ENCODE peak calls at places on chromosomes 7 and 10, in seven cellular contexts. One of them, this sample, is unnamed. For H3K9me3, the result is how much of the 10 kb centered on the place peaks cover.

GRCh38 chr10:77531441-77532001 is 106.1 kb downstream of the KCNMA1 start:
- DNase-seq in colonic mucosa: no peak
- DNase-seq in astrocyte: peak
- DNase-seq in left ventricle myocardium inferior: no peak
- DNase-seq in naive thymus-derived CD4-positive, alpha-beta T cell: no peak
- DNase-seq in Panc1: peak
- DNase-seq in upper lobe of right lung: no peak
- DNase-seq in this sample: no peak

GRCh38 chr10:79562135-79562756 is 2.0 kb upstream of the SFTPA2 start:
- DNase-seq in left ventricle myocardium inferior: peak
- DNase-seq in Panc1: peak
- DNase-seq in astrocyte: peak
- DNase-seq in colonic mucosa: peak
- DNase-seq in upper lobe of right lung: peak
- DNase-seq in naive thymus-derived CD4-positive, alpha-beta T cell: peak
- DNase-seq in this sample: peak

GRCh38 chr10:60894816-60895215 is 49.2 kb downstream of the RHOBTB1 start:
- DNase-seq in astrocyte: no peak
- DNase-seq in left ventricle myocardium inferior: no peak
- DNase-seq in colonic mucosa: no peak
- DNase-seq in upper lobe of right lung: no peak
- DNase-seq in naive thymus-derived CD4-positive, alpha-beta T cell: no peak
- DNase-seq in Panc1: no peak
- DNase-seq in this sample: no peak

GRCh38 chr7:136677456-136678365 is 190.7 kb upstream of the CHRM2 start:
- DNase-seq in naive thymus-derived CD4-positive, alpha-beta T cell: no peak
- DNase-seq in colonic mucosa: no peak
- DNase-seq in upper lobe of right lung: no peak
- DNase-seq in astrocyte: peak
- DNase-seq in Panc1: no peak
- DNase-seq in left ventricle myocardium inferior: no peak
- DNase-seq in this sample: no peak

GRCh38 chr7:107922891-107923290 is 31.9 kb downstream of the DLD start:
- DNase-seq in astrocyte: no peak
- DNase-seq in left ventricle myocardium inferior: no peak
- DNase-seq in naive thymus-derived CD4-positive, alpha-beta T cell: no peak
- DNase-seq in colonic mucosa: no peak
- DNase-seq in Panc1: no peak
- DNase-seq in upper lobe of right lung: no peak
- DNase-seq in this sample: no peak

GRCh38 chr7:79217468-79217867 is 236.0 kb downstream of the MAGI2 start:
- DNase-seq in colonic mucosa: no peak
- DNase-seq in Panc1: no peak
- DNase-seq in left ventricle myocardium inferior: no peak
- DNase-seq in upper lobe of right lung: no peak
- DNase-seq in astrocyte: peak
- DNase-seq in naive thymus-derived CD4-positive, alpha-beta T cell: no peak
- DNase-seq in this sample: no peak

GRCh38 chr10:101843032-101843991 is at the start of gene KCNIP2:
- DNase-seq in upper lobe of right lung: peak
- DNase-seq in astrocyte: no peak
- DNase-seq in left ventricle myocardium inferior: peak
- DNase-seq in colonic mucosa: no peak
- DNase-seq in Panc1: no peak
- DNase-seq in naive thymus-derived CD4-positive, alpha-beta T cell: peak
- DNase-seq in this sample: peak

GRCh38 chr10:61974611-61975010 is 73.1 kb downstream of the ARID5B start:
- DNase-seq in colonic mucosa: peak
- DNase-seq in Panc1: no peak
- DNase-seq in upper lobe of right lung: no peak
- DNase-seq in naive thymus-derived CD4-positive, alpha-beta T cell: no peak
- DNase-seq in left ventricle myocardium inferior: peak
- DNase-seq in astrocyte: peak
- DNase-seq in this sample: no peak

GRCh38 chr10:13158401-13158800 is 3.0 kb upstream of the MCM10 start:
- DNase-seq in left ventricle myocardium inferior: no peak
- DNase-seq in colonic mucosa: no peak
- DNase-seq in astrocyte: no peak
- DNase-seq in Panc1: no peak
- DNase-seq in upper lobe of right lung: no peak
- DNase-seq in naive thymus-derived CD4-positive, alpha-beta T cell: peak
- DNase-seq in this sample: no peak

GRCh38 chr10:125407000-125407502 is 246.7 kb upstream of the CTBP2 start:
- DNase-seq in Panc1: no peak
- DNase-seq in left ventricle myocardium inferior: no peak
- DNase-seq in upper lobe of right lung: no peak
- DNase-seq in naive thymus-derived CD4-positive, alpha-beta T cell: no peak
- DNase-seq in astrocyte: peak
- DNase-seq in colonic mucosa: no peak
- DNase-seq in this sample: no peak

GRCh38 chr7:105826143-105826542 is 50.3 kb downstream of the ATXN7L1 start:
- DNase-seq in colonic mucosa: no peak
- DNase-seq in left ventricle myocardium inferior: no peak
- DNase-seq in astrocyte: no peak
- DNase-seq in Panc1: no peak
- DNase-seq in upper lobe of right lung: no peak
- DNase-seq in naive thymus-derived CD4-positive, alpha-beta T cell: no peak
- DNase-seq in this sample: no peak

GRCh38 chr10:124602121-124602561 is 140.5 kb downstream of the LHPP start:
- DNase-seq in naive thymus-derived CD4-positive, alpha-beta T cell: no peak
- DNase-seq in astrocyte: no peak
- DNase-seq in upper lobe of right lung: no peak
- DNase-seq in left ventricle myocardium inferior: no peak
- DNase-seq in Panc1: no peak
- DNase-seq in colonic mucosa: no peak
- DNase-seq in this sample: no peak

GRCh38 chr7:121334875-121335648 is 6.3 kb downstream of the WNT16 start:
- DNase-seq in colonic mucosa: no peak
- DNase-seq in upper lobe of right lung: no peak
- DNase-seq in Panc1: no peak
- DNase-seq in left ventricle myocardium inferior: no peak
- DNase-seq in naive thymus-derived CD4-positive, alpha-beta T cell: no peak
- DNase-seq in astrocyte: peak
- DNase-seq in this sample: no peak

GRCh38 chr10:63375006-63375405 is 90.8 kb downstream of the JMJD1C start:
- DNase-seq in naive thymus-derived CD4-positive, alpha-beta T cell: no peak
- DNase-seq in astrocyte: no peak
- DNase-seq in left ventricle myocardium inferior: no peak
- DNase-seq in upper lobe of right lung: no peak
- DNase-seq in colonic mucosa: no peak
- DNase-seq in Panc1: no peak
- DNase-seq in this sample: no peak

GRCh38 chr7:77425151-77426051 is 9.3 kb upstream of the GSAP start:
- DNase-seq in naive thymus-derived CD4-positive, alpha-beta T cell: no peak
- DNase-seq in astrocyte: peak
- DNase-seq in Panc1: no peak
- DNase-seq in upper lobe of right lung: no peak
- DNase-seq in colonic mucosa: no peak
- DNase-seq in left ventricle myocardium inferior: no peak
- DNase-seq in this sample: no peak

GRCh38 chr10:104842704-104843103 is 201.6 kb downstream of the SORCS3 start:
- DNase-seq in left ventricle myocardium inferior: no peak
- DNase-seq in naive thymus-derived CD4-positive, alpha-beta T cell: no peak
- DNase-seq in upper lobe of right lung: no peak
- DNase-seq in Panc1: no peak
- DNase-seq in colonic mucosa: no peak
- DNase-seq in astrocyte: no peak
- DNase-seq in this sample: no peak

GRCh38 chr7:35249537-35249907 is 4.4 kb downstream of the TBX20 start:
- DNase-seq in astrocyte: no peak
- DNase-seq in left ventricle myocardium inferior: peak
- DNase-seq in naive thymus-derived CD4-positive, alpha-beta T cell: no peak
- DNase-seq in upper lobe of right lung: no peak
- DNase-seq in colonic mucosa: no peak
- DNase-seq in Panc1: no peak
- DNase-seq in this sample: no peak

GRCh38 chr10:52452600-52453493 is 138.8 kb downstream of the DKK1 start:
- DNase-seq in colonic mucosa: no peak
- DNase-seq in left ventricle myocardium inferior: no peak
- DNase-seq in Panc1: no peak
- DNase-seq in upper lobe of right lung: no peak
- DNase-seq in astrocyte: no peak
- DNase-seq in naive thymus-derived CD4-positive, alpha-beta T cell: no peak
- DNase-seq in this sample: no peak

GRCh38 chr7:25059576-25059975 is 65.5 kb downstream of the CYCS start:
- DNase-seq in naive thymus-derived CD4-positive, alpha-beta T cell: no peak
- DNase-seq in Panc1: no peak
- DNase-seq in astrocyte: no peak
- DNase-seq in left ventricle myocardium inferior: no peak
- DNase-seq in colonic mucosa: no peak
- DNase-seq in upper lobe of right lung: no peak
- DNase-seq in this sample: no peak

GRCh38 chr7:2266911-2267310 is 24.9 kb downstream of the NUDT1 start:
- DNase-seq in naive thymus-derived CD4-positive, alpha-beta T cell: no peak
- DNase-seq in astrocyte: no peak
- DNase-seq in left ventricle myocardium inferior: no peak
- DNase-seq in colonic mucosa: no peak
- DNase-seq in Panc1: no peak
- DNase-seq in upper lobe of right lung: no peak
- DNase-seq in this sample: no peak

GRCh38 chr10:8468477-8468876 is 414.0 kb downstream of the GATA3 start:
- DNase-seq in colonic mucosa: no peak
- DNase-seq in naive thymus-derived CD4-positive, alpha-beta T cell: no peak
- DNase-seq in astrocyte: no peak
- DNase-seq in left ventricle myocardium inferior: no peak
- DNase-seq in upper lobe of right lung: no peak
- DNase-seq in Panc1: no peak
- DNase-seq in this sample: no peak

DNA sequence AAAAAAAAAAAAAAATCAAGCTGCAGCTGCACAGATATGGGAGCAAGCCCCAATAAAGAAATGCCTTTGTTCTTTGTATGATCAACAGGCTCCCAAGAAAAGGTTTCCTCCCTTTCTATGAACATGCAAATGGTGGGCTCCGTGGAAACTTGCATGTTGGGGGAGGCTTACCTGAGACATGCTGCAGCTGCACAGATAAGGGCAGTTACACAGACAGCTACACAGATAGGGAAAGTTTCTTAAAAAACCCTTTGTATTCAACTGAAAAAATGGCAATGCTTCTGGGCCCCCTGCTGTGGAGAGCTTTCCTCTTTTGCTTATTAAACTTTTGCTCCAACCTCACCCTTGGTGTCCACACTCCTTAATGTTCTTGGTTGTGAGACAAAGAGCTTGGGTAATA is 29.8 kb upstream of the ZNF746 start:
- DNase-seq in upper lobe of right lung: no peak
- DNase-seq in astrocyte: no peak
- DNase-seq in Panc1: no peak
- DNase-seq in naive thymus-derived CD4-positive, alpha-beta T cell: no peak
- DNase-seq in colonic mucosa: no peak
- DNase-seq in left ventricle myocardium inferior: no peak
- DNase-seq in this sample: no peak
- H3K4me3 ChIP-seq in upper lobe of right lung: no peak
- H3K4me3 ChIP-seq in astrocyte: no peak
- H3K4me3 ChIP-seq in Panc1: no peak
- H3K4me3 ChIP-seq in naive thymus-derived CD4-positive, alpha-beta T cell: no peak
- H3K4me3 ChIP-seq in colonic mucosa: no peak
- H3K4me3 ChIP-seq in left ventricle myocardium inferior: no peak
- H3K4me3 ChIP-seq in this sample: no peak

DNA sequence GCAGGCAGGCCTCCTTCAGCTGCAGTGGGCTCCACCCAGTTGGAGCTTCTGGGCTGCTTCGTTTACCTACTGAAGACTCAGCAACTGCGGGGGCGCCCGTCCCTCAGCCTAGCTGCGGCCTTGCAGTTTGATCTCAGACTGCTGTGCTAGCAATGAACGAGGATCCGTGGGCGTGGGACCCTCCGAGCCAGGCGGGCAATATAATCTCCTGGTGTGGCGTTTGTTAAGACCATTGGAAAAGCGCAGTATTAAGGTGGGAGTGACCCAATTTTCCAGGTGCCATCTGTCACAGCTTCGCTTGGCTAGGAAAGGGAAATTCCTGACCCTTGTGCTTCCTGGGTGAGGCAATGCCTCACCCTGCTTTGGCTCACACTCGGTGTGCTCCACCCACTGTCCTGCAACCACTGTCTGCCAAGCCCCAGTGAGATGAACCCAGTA is 159.2 kb upstream of the FOXP2 start:
- DNase-seq in naive thymus-derived CD4-positive, alpha-beta T cell: no peak
- DNase-seq in astrocyte: no peak
- DNase-seq in left ventricle myocardium inferior: no peak
- DNase-seq in colonic mucosa: peak
- DNase-seq in upper lobe of right lung: no peak
- DNase-seq in Panc1: no peak
- DNase-seq in this sample: no peak
- H3K9me3 ChIP-seq in naive thymus-derived CD4-positive, alpha-beta T cell: under half
- H3K9me3 ChIP-seq in astrocyte: under half
- H3K9me3 ChIP-seq in left ventricle myocardium inferior: under half
- H3K9me3 ChIP-seq in colonic mucosa: under half
- H3K9me3 ChIP-seq in upper lobe of right lung: under half
- H3K9me3 ChIP-seq in Panc1: under half
- H3K9me3 ChIP-seq in this sample: under half

GRCh38 chr7:131234719-131235488 is 92.8 kb upstream of the MKLN1 start:
- DNase-seq in Panc1: no peak
- DNase-seq in astrocyte: no peak
- DNase-seq in naive thymus-derived CD4-positive, alpha-beta T cell: no peak
- DNase-seq in left ventricle myocardium inferior: no peak
- DNase-seq in upper lobe of right lung: no peak
- DNase-seq in colonic mucosa: no peak
- DNase-seq in this sample: no peak

GRCh38 chr7:131235489-131236317 is 92.0 kb upstream of the MKLN1 start:
- DNase-seq in upper lobe of right lung: no peak
- DNase-seq in Panc1: peak
- DNase-seq in colonic mucosa: no peak
- DNase-seq in naive thymus-derived CD4-positive, alpha-beta T cell: peak
- DNase-seq in astrocyte: peak
- DNase-seq in left ventricle myocardium inferior: no peak
- DNase-seq in this sample: peak

GRCh38 chr7:131233193-131233592 is 94.5 kb upstream of the MKLN1 start:
- DNase-seq in naive thymus-derived CD4-positive, alpha-beta T cell: no peak
- DNase-seq in left ventricle myocardium inferior: no peak
- DNase-seq in upper lobe of right lung: no peak
- DNase-seq in astrocyte: no peak
- DNase-seq in Panc1: no peak
- DNase-seq in colonic mucosa: no peak
- DNase-seq in this sample: no peak

GRCh38 chr7:131232768-131233167 is 94.9 kb upstream of the MKLN1 start:
- DNase-seq in upper lobe of right lung: no peak
- DNase-seq in colonic mucosa: no peak
- DNase-seq in astrocyte: no peak
- DNase-seq in left ventricle myocardium inferior: no peak
- DNase-seq in naive thymus-derived CD4-positive, alpha-beta T cell: no peak
- DNase-seq in Panc1: no peak
- DNase-seq in this sample: no peak

GRCh38 chr7:131231381-131232220 is 96.1 kb upstream of the MKLN1 start:
- DNase-seq in naive thymus-derived CD4-positive, alpha-beta T cell: peak
- DNase-seq in astrocyte: peak
- DNase-seq in colonic mucosa: peak
- DNase-seq in upper lobe of right lung: no peak
- DNase-seq in left ventricle myocardium inferior: peak
- DNase-seq in Panc1: no peak
- DNase-seq in this sample: peak
- H3K4me3 ChIP-seq in naive thymus-derived CD4-positive, alpha-beta T cell: peak
- H3K4me3 ChIP-seq in astrocyte: no peak
- H3K4me3 ChIP-seq in colonic mucosa: no peak
- H3K4me3 ChIP-seq in upper lobe of right lung: peak
- H3K4me3 ChIP-seq in left ventricle myocardium inferior: peak
- H3K4me3 ChIP-seq in Panc1: no peak
- H3K4me3 ChIP-seq in this sample: peak

DNA sequence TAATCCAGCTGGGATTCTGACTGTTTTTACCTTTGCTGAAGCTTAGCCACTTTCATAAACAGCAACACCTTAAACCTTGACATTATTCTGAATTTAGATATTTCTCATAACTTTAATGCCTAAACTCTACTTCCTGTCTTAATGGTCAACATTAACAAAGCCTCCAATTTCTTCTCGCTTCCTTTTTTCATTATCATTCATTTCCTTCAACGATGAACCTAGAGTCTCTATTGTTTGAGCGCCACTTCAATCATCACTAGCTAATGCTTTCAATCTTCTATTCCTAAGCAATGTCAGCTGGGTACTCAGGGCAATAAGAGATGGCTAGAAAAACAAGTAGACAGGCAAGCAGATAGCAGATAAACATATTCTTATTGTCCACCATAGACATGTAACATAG is 96.6 kb upstream of the TMEM196 start:
- DNase-seq in left ventricle myocardium inferior: no peak
- DNase-seq in Panc1: no peak
- DNase-seq in colonic mucosa: no peak
- DNase-seq in upper lobe of right lung: no peak
- DNase-seq in astrocyte: no peak
- DNase-seq in naive thymus-derived CD4-positive, alpha-beta T cell: no peak
- DNase-seq in this sample: no peak
- H3K9me3 ChIP-seq in left ventricle myocardium inferior: under half
- H3K9me3 ChIP-seq in Panc1: under half
- H3K9me3 ChIP-seq in colonic mucosa: under half
- H3K9me3 ChIP-seq in upper lobe of right lung: under half
- H3K9me3 ChIP-seq in astrocyte: under half
- H3K9me3 ChIP-seq in naive thymus-derived CD4-positive, alpha-beta T cell: under half
- H3K9me3 ChIP-seq in this sample: under half

This sample was measured in CD4-positive, CD25-positive, alpha-beta regulatory T cell.